ENCODE peak calls at places on chromosome 7, in four cellular contexts. S, J, C and T are unnamed samples. For H3K36me3, the result is how much of the 10 kb centered on the place peaks cover.

GRCh38 chr7:44306608-44307007 is 18.8 kb downstream of the CAMK2B start:
- DNase-seq in S (no peak), C (no peak), J (no peak), T (no peak)

GRCh38 chr7:22176791-22177412 is 180.1 kb downstream of the RAPGEF5 start:
- DNase-seq in C (no peak), S (no peak), J (no peak), T (no peak)

GRCh38 chr7:13852281-13852968 is 137.0 kb downstream of the ETV1 start:
- DNase-seq in J (no peak), C (peak), S (no peak), T (no peak)

GRCh38 chr7:105387621-105388372 is 924 bp downstream of the SRPK2 start:
- DNase-seq in C (peak), J (peak), S (no peak), T (no peak)

GRCh38 chr7:20439384-20439783 is 108.7 kb downstream of the ITGB8 start:
- DNase-seq in C (no peak), J (no peak), S (no peak), T (no peak)

GRCh38 chr7:121041516-121042148 is 53.1 kb downstream of the CPED1 start:
- DNase-seq in C (no peak), S (no peak), J (no peak), T (peak)

GRCh38 chr7:153061913-153062528 is 302.5 kb downstream of the ACTR3B start:
- DNase-seq in S (no peak), C (no peak), J (peak), T (no peak)

GRCh38 chr7:13336227-13336626 is 648.8 kb downstream of the ARL4A start:
- DNase-seq in J (no peak), S (no peak), C (peak), T (peak)

GRCh38 chr7:5177060-5177459 is 13.0 kb upstream of the WIPI2 start:
- DNase-seq in C (peak), J (no peak), S (no peak), T (no peak)

GRCh38 chr7:79398145-79398749 is 55.2 kb downstream of the MAGI2 start:
- DNase-seq in S (no peak), C (no peak), J (no peak), T (no peak)

GRCh38 chr7:123355576-123356195 is 155.9 kb upstream of the SLC13A1 start:
- DNase-seq in S (peak), J (no peak), C (peak), T (no peak)

GRCh38 chr7:158549176-158549833 is 38.3 kb downstream of the PTPRN2 start:
- DNase-seq in C (no peak), S (no peak), J (no peak), T (no peak)

GRCh38 chr7:93327006-93327633 is 95.0 kb downstream of the VPS50 start:
- DNase-seq in S (peak), C (peak), J (no peak), T (peak)

GRCh38 chr7:979886-980571 is 3.0 kb upstream of the CYP2W1 start:
- DNase-seq in J (no peak), S (no peak), C (no peak), T (no peak)

GRCh38 chr7:100493476-100494264 is 9.9 kb downstream of the NYAP1 start:
- DNase-seq in S (no peak), J (peak), C (peak), T (no peak)

GRCh38 chr7:33702511-33703054 is 202.8 kb upstream of the BMPER start:
- DNase-seq in C (no peak), S (no peak), J (no peak), T (no peak)

GRCh38 chr7:47290867-47291266 is 291.0 kb downstream of the TNS3 start:
- DNase-seq in S (no peak), C (no peak), J (no peak), T (no peak)

GRCh38 chr7:1422512-1423265 is 36.6 kb downstream of the MICALL2 start:
- DNase-seq in S (no peak), C (no peak), J (no peak), T (no peak)

GRCh38 chr7:80783688-80784327 is 135.0 kb downstream of the SEMA3C start:
- DNase-seq in C (peak), J (no peak), S (no peak), T (no peak)

DNA sequence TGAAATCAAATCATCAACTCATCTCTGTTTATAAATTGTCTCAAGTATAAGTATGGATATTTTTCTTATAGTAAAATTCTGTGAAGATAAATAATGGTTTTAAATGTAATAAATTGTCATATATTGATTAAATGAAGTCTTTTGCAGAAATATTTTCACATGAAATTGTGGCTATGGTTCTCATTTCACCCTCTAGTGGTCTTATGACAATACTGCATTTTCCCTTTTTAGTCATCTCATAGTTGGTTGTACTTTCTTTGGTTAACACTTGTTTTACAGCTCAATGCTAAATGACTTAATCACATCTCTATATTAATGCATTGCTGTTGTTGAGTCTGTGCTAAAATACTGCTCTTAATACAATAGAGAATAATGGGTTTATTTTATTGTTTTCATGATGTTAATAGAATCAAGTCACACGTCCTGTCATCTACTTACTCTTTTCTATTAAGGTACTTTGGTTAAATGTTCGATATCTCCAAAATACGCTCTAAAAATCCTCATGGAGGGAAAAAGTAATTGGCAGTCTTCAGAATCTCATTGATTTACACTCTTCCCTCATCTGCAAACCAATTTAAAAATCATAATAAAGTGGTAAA is 38.0 kb upstream of the CACNA2D1 start:
- DNase-seq in J (no peak), C (peak), S (peak), T (no peak)
- TF ChIP-seq CTCF in J (no peak), C (peak), S (peak), T (peak)

GRCh38 chr7:139623518-139623917 is 100.0 kb downstream of the CLEC2L start:
- DNase-seq in J (no peak), C (no peak), S (no peak), T (no peak)

GRCh38 chr7:139630643-139631519 is 107.4 kb downstream of the CLEC2L start:
- DNase-seq in C (no peak), J (no peak), S (no peak), T (no peak)

GRCh38 chr7:139629392-139630082 is 106.1 kb downstream of the CLEC2L start:
- DNase-seq in C (no peak), S (no peak), J (no peak), T (no peak)

GRCh38 chr7:139631520-139632031 is 108.1 kb downstream of the CLEC2L start:
- DNase-seq in S (no peak), J (no peak), C (no peak), T (no peak)

GRCh38 chr7:139626817-139627216 is 103.3 kb downstream of the CLEC2L start:
- DNase-seq in C (no peak), S (no peak), J (no peak), T (no peak)
- H3K36me3 ChIP-seq in C (under half), S (under half), J (under half), T (under half)

GRCh38 chr7:3042861-3043489 is 692 bp downstream of the CARD11 start:
- DNase-seq in C (no peak), J (peak), S (no peak), T (no peak)
- H3K4me3 ChIP-seq in C (no peak), J (peak), S (no peak), T (no peak)

GRCh38 chr7:144723311-144723710 is 112.5 kb downstream of the TPK1 start:
- DNase-seq in S (no peak), J (no peak), C (no peak), T (no peak)

GRCh38 chr7:144730224-144730623 is 105.6 kb downstream of the TPK1 start:
- DNase-seq in C (no peak), S (no peak), J (no peak), T (no peak)

GRCh38 chr7:144720139-144720538 is 115.7 kb downstream of the TPK1 start:
- DNase-seq in C (peak), S (peak), J (no peak), T (no peak)

GRCh38 chr7:144728556-144728955 is 107.3 kb downstream of the TPK1 start:
- DNase-seq in S (no peak), J (no peak), C (no peak), T (no peak)

DNA sequence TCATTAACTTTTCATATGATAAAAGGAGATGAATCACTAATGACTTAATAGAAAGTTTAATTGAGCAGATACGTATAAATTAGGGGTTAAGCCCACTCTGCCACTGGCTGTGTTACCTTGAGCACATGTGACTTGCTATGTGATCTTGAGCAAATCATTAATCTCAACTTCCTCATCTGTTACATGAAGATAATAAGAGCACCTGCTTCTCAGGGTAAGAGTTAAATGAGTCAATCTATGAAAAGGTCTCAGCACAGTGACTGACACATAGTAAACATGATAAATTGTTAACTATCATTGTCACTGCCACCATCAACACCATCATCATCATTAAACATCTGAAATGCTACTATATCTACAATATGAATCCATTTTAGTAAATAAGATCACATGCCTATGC is 110.8 kb downstream of the TPK1 start:
- DNase-seq in C (no peak), J (no peak), S (no peak), T (no peak)
- TF ChIP-seq CTCF in C (no peak), J (no peak), S (no peak), T (no peak)

DNA sequence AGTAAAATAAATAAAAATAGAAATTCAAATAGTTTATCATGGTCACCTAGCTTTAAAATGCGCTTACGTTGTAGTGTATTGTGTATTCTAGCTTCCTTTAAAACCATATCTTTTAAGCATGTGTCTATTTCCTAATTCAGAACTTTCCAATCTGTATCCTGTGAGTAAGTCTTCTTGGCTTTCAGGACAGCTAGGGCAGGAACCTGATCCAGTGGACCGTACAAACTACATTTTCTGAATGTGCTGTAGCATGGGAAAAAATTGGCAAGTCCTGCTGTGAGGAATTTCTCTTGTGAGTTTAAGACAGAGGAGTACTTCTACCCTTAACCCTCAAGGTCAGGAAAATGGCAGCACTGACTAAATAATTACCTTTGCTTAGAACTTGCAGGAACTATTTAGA is 12.1 kb downstream of the OPN1SW start:
- DNase-seq in S (no peak), C (peak), J (no peak), T (no peak)
- H3K36me3 ChIP-seq in S (under half), C (under half), J (half or more), T (under half)

GRCh38 chr7:88614736-88615135 is 144.8 kb upstream of the ZNF804B start:
- DNase-seq in J (no peak), S (no peak), C (no peak), T (no peak)
- H3K4me3 ChIP-seq in J (no peak), S (no peak), C (no peak), T (no peak)

GRCh38 chr7:154776350-154776749 is 226.6 kb downstream of the PAXIP1 start:
- DNase-seq in S (no peak), J (no peak), C (no peak), T (no peak)

GRCh38 chr7:154777908-154778307 is 225.0 kb downstream of the PAXIP1 start:
- DNase-seq in J (no peak), S (no peak), C (no peak), T (no peak)

GRCh38 chr7:154777489-154777888 is 225.4 kb downstream of the PAXIP1 start:
- DNase-seq in J (no peak), S (no peak), C (peak), T (no peak)

GRCh38 chr7:154775681-154776080 is 227.2 kb downstream of the PAXIP1 start:
- DNase-seq in J (no peak), C (no peak), S (no peak), T (no peak)

DNA sequence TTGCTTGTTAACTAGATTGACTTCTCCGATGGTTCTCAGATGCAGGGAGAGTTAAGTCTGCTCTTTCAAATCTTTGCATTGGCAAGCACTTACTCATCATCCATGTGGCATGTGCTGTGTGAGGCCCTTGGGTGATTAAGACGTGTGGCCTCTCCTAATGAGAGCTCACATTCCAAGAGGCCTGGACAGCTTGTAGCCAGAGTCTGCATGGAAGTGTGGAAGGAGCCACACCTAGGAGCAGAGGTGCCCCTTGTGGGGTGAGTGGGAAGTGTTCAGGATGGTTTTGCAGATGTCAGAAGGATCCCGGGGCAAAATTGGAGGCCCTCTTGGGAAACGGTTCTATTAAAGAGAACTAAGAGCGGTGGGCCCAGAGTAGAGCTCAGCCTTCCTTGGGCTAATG is 225.9 kb downstream of the PAXIP1 start:
- DNase-seq in J (no peak), C (peak), S (peak), T (no peak)
- TF ChIP-seq CTCF in J (peak), C (no peak), S (peak), T (no peak)

GRCh38 chr7:75064801-75065200 is 8.8 kb downstream of the RCC1L start:
- DNase-seq in C (no peak), S (no peak), J (no peak), T (no peak)

GRCh38 chr7:75064291-75064690 is 9.3 kb downstream of the RCC1L start:
- DNase-seq in S (no peak), J (no peak), C (no peak), T (no peak)

DNA sequence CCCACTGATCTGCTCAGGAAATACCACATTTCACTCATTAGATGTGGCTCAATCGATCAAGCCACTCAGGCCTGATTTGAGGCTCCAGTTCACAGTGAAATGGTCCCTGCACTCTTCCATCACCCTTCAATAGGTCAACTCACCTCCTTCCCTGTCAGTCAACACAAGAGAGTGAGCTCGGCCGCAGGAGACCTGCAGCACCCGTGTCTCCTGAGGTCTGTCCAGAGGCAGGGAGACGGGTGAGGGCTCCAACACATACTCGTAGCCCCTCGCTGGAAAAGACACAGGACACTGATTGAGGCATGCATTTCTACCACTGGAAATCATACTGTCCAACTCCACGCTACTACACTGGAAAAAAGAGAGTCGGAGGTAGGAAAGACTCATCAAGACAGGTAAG is 7.1 kb downstream of the RCC1L start:
- DNase-seq in C (no peak), J (no peak), S (no peak), T (no peak)
- H3K36me3 ChIP-seq in C (under half), J (under half), S (under half), T (under half)

GRCh38 chr7:131051304-131051703 is 276.4 kb upstream of the MKLN1 start:
- DNase-seq in J (no peak), C (no peak), S (no peak), T (no peak)

GRCh38 chr7:131056007-131056406 is 271.7 kb upstream of the MKLN1 start:
- DNase-seq in C (no peak), S (no peak), J (no peak), T (no peak)

GRCh38 chr7:131047651-131048304 is 279.9 kb upstream of the MKLN1 start:
- DNase-seq in S (no peak), C (no peak), J (no peak), T (no peak)

GRCh38 chr7:131057015-131057518 is 270.6 kb upstream of the MKLN1 start:
- DNase-seq in S (no peak), J (no peak), C (peak), T (peak)

DNA sequence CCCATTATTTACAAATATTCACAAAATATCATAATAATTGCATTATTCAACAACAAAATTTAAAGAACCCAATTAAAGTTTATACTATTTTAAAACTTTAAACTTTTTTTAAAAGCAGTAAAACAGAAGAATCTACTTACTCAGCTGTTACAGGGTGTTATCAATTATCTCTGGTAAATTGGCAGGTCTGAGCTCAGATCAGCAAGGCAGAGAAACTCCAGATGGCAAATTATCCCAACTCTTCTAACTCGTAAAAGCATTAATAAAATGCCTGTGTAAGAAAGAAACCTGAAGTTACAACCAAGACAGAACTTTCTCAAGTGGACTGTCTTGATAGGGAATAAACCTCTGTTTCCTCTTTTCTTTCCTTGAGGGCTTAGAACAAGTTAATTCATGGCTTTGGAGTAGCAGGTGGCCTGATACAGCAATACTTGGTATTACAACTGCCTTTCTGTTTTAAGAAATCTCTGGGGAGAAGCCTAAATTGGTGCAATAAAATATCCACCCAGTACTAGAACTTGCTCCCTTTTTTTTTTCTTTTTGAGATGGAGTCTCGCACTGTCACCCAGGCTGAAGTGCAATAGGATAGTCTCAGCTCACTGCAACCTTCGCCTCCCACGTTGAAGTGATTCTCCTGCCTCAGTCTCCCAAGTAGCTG is 275.3 kb upstream of the MKLN1 start:
- DNase-seq in C (no peak), J (no peak), S (no peak), T (no peak)
- H3K4me3 ChIP-seq in C (no peak), J (no peak), S (no peak), T (no peak)

GRCh38 chr7:77904252-77904651 is 105.7 kb downstream of the PHTF2 start:
- DNase-seq in C (no peak), S (no peak), J (no peak), T (no peak)

GRCh38 chr7:77908664-77909063 is 110.1 kb downstream of the PHTF2 start:
- DNase-seq in C (no peak), S (no peak), J (no peak), T (no peak)

GRCh38 chr7:77907281-77907680 is 108.7 kb downstream of the PHTF2 start:
- DNase-seq in S (no peak), C (no peak), J (no peak), T (no peak)

GRCh38 chr7:77903597-77903996 is 105.0 kb downstream of the PHTF2 start:
- DNase-seq in S (no peak), C (peak), J (no peak), T (no peak)
- TF ChIP-seq CTCF in S (peak), C (peak), J (peak), T (peak)